ENCODE peak calls at places on chromosome 3, in seven cellular contexts. D, Q, P, G, T, E and L are unnamed samples.
A peak's percentile ranks its signal among the peaks of the same experiment; 100 is the strongest.

GRCh38 chr3:6644070-6644929 is 216.6 kb upstream of the GRM7 start:
- DNase-seq in Q (no peak), D (no peak), G (no peak), T (peak; percentile 4), P (no peak), E (no peak), L (no peak)

GRCh38 chr3:131447349-131447748 is 55.4 kb downstream of the MRPL3 start:
- DNase-seq in T (no peak), G (no peak), E (no peak), D (no peak), Q (no peak), P (no peak), L (no peak)

GRCh38 chr3:4492240-4493007 is 724 bp upstream of the ITPR1 start:
- DNase-seq in T (peak; percentile 82), Q (peak; percentile 52), P (peak; percentile 53), D (peak; percentile 71), E (peak; percentile 87), G (peak; percentile 21), L (peak; percentile 87)

GRCh38 chr3:164208026-164208425 is 870.3 kb downstream of the SI start:
- DNase-seq in T (no peak), E (no peak), Q (no peak), G (no peak), P (no peak), D (no peak), L (no peak)

GRCh38 chr3:39378092-39378491 is 5.1 kb upstream of the SLC25A38 start:
- DNase-seq in D (peak; percentile 68), T (peak; percentile 61), G (no peak), E (peak; percentile 41), Q (no peak), P (peak; percentile 14), L (no peak)

GRCh38 chr3:146750196-146750595 is 145.1 kb upstream of the PLSCR5 start:
- DNase-seq in P (peak; percentile 39), Q (no peak), G (no peak), T (no peak), E (peak; percentile 61), D (no peak), L (no peak)

GRCh38 chr3:113129168-113129567 is 82.2 kb upstream of the BOC start:
- DNase-seq in T (no peak), G (no peak), P (no peak), Q (no peak), D (no peak), E (no peak), L (no peak)

GRCh38 chr3:126621171-126621570 is 33.8 kb downstream of the TXNRD3 start:
- DNase-seq in Q (no peak), T (no peak), E (peak; percentile 45), P (peak; percentile 81), D (no peak), G (no peak), L (no peak)

GRCh38 chr3:50609743-50610085 is 1.9 kb downstream of the CISH start:
- DNase-seq in D (no peak), T (no peak), Q (no peak), P (no peak), G (no peak), E (no peak), L (no peak)

GRCh38 chr3:108021533-108021932 is 69.3 kb downstream of the CD47 start:
- DNase-seq in E (no peak), D (no peak), G (no peak), Q (no peak), T (no peak), P (no peak), L (no peak)

GRCh38 chr3:42505203-42505848 is 2.9 kb downstream of the VIPR1 start:
- DNase-seq in G (no peak), Q (no peak), E (no peak), D (peak; percentile 47), T (no peak), P (no peak), L (peak; percentile 17)

GRCh38 chr3:72334681-72335457 is 513.4 kb downstream of the SHQ1 start:
- DNase-seq in G (no peak), P (no peak), D (no peak), E (no peak), T (no peak), Q (peak; percentile 93), L (no peak)

GRCh38 chr3:14391033-14391432 is 11.4 kb upstream of the SLC6A6 start:
- DNase-seq in G (no peak), D (no peak), Q (no peak), P (peak; percentile 85), E (peak; percentile 86), T (peak; percentile 80), L (peak; percentile 87)

GRCh38 chr3:157532529-157533297 is 29.5 kb upstream of the VEPH1 start:
- DNase-seq in P (peak; percentile 84), G (no peak), Q (no peak), E (peak; percentile 95), D (no peak), T (peak; percentile 73), L (no peak)

GRCh38 chr3:53161345-53161819 is 373 bp downstream of the PRKCD start:
- DNase-seq in G (no peak), Q (no peak), E (no peak), T (peak; percentile 54), D (peak; percentile 51), P (no peak), L (no peak)

GRCh38 chr3:53164911-53165310 is 3.9 kb downstream of the PRKCD start:
- DNase-seq in T (no peak), D (no peak), P (no peak), G (no peak), Q (no peak), E (no peak), L (no peak)

GRCh38 chr3:53163459-53164387 is 2.7 kb downstream of the PRKCD start:
- DNase-seq in T (peak; percentile 45), E (peak; percentile 12), P (no peak), Q (no peak), D (no peak), G (no peak), L (no peak)

GRCh38 chr3:53161820-53162671 is 1.0 kb downstream of the PRKCD start:
- DNase-seq in E (peak; percentile 24), T (peak; percentile 78), Q (no peak), D (peak; percentile 55), G (no peak), P (no peak), L (no peak)

DNA sequence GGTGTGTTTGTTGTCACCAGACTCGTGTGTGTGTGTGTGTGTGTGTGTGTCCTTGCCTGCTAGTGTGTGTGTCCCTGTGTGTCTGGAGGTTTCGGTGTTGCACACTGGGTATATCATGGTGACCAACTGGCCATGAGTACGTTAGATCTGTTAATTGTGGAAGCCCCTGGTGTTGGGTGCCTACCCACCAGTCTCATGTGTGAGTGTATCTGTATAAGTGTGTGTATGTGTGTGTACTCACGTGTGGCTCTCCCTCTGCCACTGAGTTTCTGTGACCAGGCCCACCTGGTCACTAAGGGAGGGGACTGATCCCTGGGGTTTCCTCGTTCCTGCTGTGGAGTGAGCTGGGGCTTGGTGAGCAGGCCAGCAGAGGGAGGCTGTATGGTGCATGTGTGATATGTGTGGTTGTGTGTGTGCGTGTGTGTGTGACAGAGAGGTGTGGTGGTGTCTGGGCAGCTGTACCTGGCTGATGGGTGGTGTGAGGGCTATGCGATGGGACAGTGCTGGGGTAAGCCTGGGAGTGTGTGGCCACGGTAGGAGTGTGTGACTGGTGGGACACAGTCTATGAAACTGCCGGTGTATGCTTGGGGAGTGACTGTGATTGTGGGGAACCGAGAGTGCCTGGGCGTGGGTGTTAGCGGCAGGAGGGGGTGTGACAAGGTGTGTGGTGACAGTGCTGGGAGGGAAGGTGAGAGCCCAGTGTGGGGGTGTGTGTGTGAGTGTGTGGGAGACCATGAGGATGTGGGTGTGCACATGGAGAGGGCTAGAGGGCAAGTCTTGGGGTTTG is 1.9 kb downstream of the PRKCD start:
- DNase-seq in P (no peak), D (peak; percentile 67), Q (no peak), G (no peak), E (peak; percentile 18), T (peak; percentile 30), L (no peak)
- H3K4me3 ChIP-seq in P (peak overlapping the region; percentile 84), D (peak overlapping the region; percentile 3), Q (peak overlapping the region; percentile 70), G (no peak overlapping the region), E (peak overlapping the region; percentile 83), T (peak overlapping the region; percentile 97), L (peak overlapping the region; percentile 96)

GRCh38 chr3:147940846-147941245 is 531.7 kb downstream of the ZIC1 start:
- DNase-seq in D (no peak), Q (no peak), E (no peak), T (no peak), P (no peak), G (no peak), L (no peak)

GRCh38 chr3:147940400-147940799 is 531.2 kb downstream of the ZIC1 start:
- DNase-seq in T (no peak), E (no peak), Q (no peak), P (no peak), D (no peak), G (no peak), L (no peak)

GRCh38 chr3:147943265-147943945 is 534.2 kb downstream of the ZIC1 start:
- DNase-seq in Q (no peak), G (no peak), T (no peak), E (peak; percentile 84), D (no peak), P (peak; percentile 89), L (no peak)

GRCh38 chr3:147941984-147942383 is 532.8 kb downstream of the ZIC1 start:
- DNase-seq in E (no peak), Q (no peak), P (no peak), D (no peak), G (no peak), T (no peak), L (no peak)

GRCh38 chr3:147945968-147946519 is 536.9 kb downstream of the ZIC1 start:
- DNase-seq in G (peak; percentile 30), P (peak; percentile 94), Q (no peak), D (no peak), T (peak; percentile 13), E (peak; percentile 91), L (peak; percentile 41)
- H3K4me3 ChIP-seq in G (peak overlapping the region; percentile 7), P (peak overlapping the region; percentile 55), Q (peak overlapping the region; percentile 42), D (no peak overlapping the region), T (no peak overlapping the region), E (peak overlapping the region; percentile 33), L (peak overlapping the region; percentile 41)

DNA sequence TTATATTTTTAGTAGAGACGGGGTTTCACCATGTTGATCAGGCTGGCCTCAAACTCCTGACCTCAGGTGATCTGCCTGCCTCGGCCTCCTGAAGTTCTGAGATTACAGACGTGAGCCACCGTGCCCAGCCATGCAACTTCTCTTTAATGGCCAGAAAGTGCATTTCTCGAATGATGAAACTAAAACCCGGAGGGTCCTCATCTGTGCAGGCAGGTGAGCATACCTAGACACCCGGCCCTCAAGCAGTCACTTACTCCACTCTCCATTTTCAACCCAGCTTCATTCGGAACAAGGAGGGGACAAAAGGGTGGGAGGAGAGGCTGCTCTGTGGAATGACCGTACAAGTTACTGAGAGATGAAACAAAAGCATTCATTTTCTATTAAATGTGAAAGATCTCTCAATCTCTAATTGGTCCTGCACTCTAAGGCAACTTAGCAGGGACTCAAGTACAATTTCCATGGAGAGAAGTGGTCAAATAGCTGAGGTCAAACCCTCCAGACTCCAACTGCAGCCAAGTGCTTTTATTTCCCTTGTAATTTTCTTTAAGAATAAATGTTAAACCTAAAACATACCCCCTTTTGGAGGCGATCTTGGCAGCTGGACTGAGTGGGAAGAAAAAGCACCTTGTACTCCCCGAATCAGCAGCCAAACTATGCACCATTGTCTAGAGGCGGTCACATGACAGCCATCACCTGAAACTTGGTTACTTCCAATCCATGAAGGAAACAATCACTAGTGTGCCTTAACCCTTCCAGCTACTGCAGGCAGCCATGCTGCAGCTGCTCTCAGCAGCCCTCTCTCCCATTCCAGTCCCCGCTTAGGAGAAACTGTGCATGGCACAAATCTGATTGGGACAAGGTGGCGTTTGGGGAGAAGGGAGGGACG is 62.2 kb downstream of the VGLL4 start:
- DNase-seq in G (no peak), D (no peak), T (no peak), P (no peak), Q (no peak), E (no peak), L (no peak)
- H3K4me3 ChIP-seq in G (peak overlapping the region; percentile 25), D (peak overlapping the region; percentile 28), T (no peak overlapping the region), P (peak overlapping the region; percentile 51), Q (peak overlapping the region; percentile 55), E (peak overlapping the region; percentile 52), L (peak overlapping the region; percentile 34)

GRCh38 chr3:152284906-152285305 is 16.2 kb downstream of the MBNL1 start:
- DNase-seq in P (no peak), Q (no peak), E (no peak), G (no peak), D (no peak), T (no peak), L (no peak)
- H3K4me3 ChIP-seq in P (no peak overlapping the region), Q (no peak overlapping the region), E (no peak overlapping the region), G (no peak overlapping the region), D (peak overlapping the region; percentile 8), T (no peak overlapping the region), L (no peak overlapping the region)